ENCODE peak calls at places on chromosomes 16 and 17, in nine cellular contexts. E is cardiac muscle cell, Z is sigmoid colon, S is caudate nucleus, W is ovary, T is left lung, H is A549, N is GM23248, X is K562. M is an unnamed sample.

GRCh38 chr17:16886655-16887322 is 85.1 kb downstream of the TNFRSF13B start:
- DNase-seq in W (no peak), X (no peak), E (no peak), N (peak), Z (no peak), S (no peak), T (no peak), H (no peak), M (peak)

GRCh38 chr17:44095647-44096496 is 25.3 kb downstream of the G6PC3 start:
- DNase-seq in N (peak), W (peak), T (no peak), E (peak), Z (peak), S (peak), X (peak), H (peak), M (no peak)

GRCh38 chr16:73563709-73564108 is 515.8 kb upstream of the ZFHX3 start:
- DNase-seq in Z (no peak), H (no peak), S (no peak), E (no peak), T (no peak), X (no peak), W (no peak), N (no peak), M (no peak)

GRCh38 chr17:64001763-64002529 is 3.8 kb downstream of the PRR29 start:
- DNase-seq in N (no peak), T (peak), Z (peak), H (no peak), W (no peak), X (no peak), E (no peak), S (no peak), M (no peak)

GRCh38 chr16:55372792-55373488 is 48.9 kb downstream of the IRX6 start:
- DNase-seq in X (no peak), N (peak), W (peak), E (no peak), Z (no peak), H (no peak), S (no peak), T (no peak), M (no peak)

GRCh38 chr17:66025551-66025950 is 166.4 kb downstream of the CEP112 start:
- DNase-seq in S (no peak), E (no peak), N (no peak), W (no peak), Z (no peak), H (no peak), T (no peak), X (no peak), M (no peak)

GRCh38 chr16:84687715-84688114 is 12.1 kb upstream of the USP10 start:
- DNase-seq in X (no peak), W (no peak), S (no peak), T (no peak), N (peak), Z (peak), E (no peak), H (no peak), M (no peak)

GRCh38 chr17:77308768-77309726 is 168.3 kb downstream of the SEC14L1 start:
- DNase-seq in W (peak), Z (peak), E (no peak), S (no peak), H (no peak), X (peak), T (no peak), N (peak), M (no peak)

GRCh38 chr17:74643826-74644225 is 20.3 kb upstream of the CD300E start:
- DNase-seq in E (no peak), N (no peak), Z (no peak), S (no peak), H (no peak), X (no peak), W (no peak), T (no peak), M (no peak)

GRCh38 chr17:32498362-32498761 is 11.6 kb downstream of the CDK5R1 start:
- DNase-seq in E (no peak), X (no peak), W (no peak), N (no peak), S (no peak), H (no peak), Z (peak), T (no peak), M (no peak)

GRCh38 chr17:36705651-36706436 is 104.5 kb downstream of the MRM1 start:
- DNase-seq in E (peak), Z (no peak), T (no peak), H (peak), X (peak), S (no peak), W (no peak), N (peak), M (no peak)

GRCh38 chr16:81526199-81526598 is 81.6 kb downstream of the CMIP start:
- DNase-seq in N (peak), T (no peak), X (no peak), H (no peak), E (no peak), S (no peak), W (no peak), Z (no peak), M (no peak)

GRCh38 chr16:84957792-84958191 is 53.5 kb downstream of the ZDHHC7 start:
- DNase-seq in Z (no peak), N (no peak), E (no peak), W (no peak), H (no peak), X (no peak), T (peak), S (no peak), M (no peak)

GRCh38 chr17:15260376-15261062 is 4.6 kb downstream of the PMP22 start:
- DNase-seq in T (peak), W (peak), X (peak), N (peak), S (peak), E (peak), Z (peak), H (peak), M (peak)

GRCh38 chr17:16463341-16464000 is 28.5 kb downstream of the LRRC75A start:
- DNase-seq in T (no peak), S (no peak), Z (no peak), H (no peak), W (no peak), X (no peak), E (peak), N (peak), M (no peak)

GRCh38 chr17:27560668-27561067 is 70.3 kb upstream of the LGALS9 start:
- DNase-seq in S (no peak), E (no peak), N (no peak), X (no peak), T (no peak), W (no peak), H (no peak), Z (no peak), M (no peak)

GRCh38 chr17:29569245-29569950 is 897 bp downstream of the TP53I13 start:
- DNase-seq in X (peak), Z (peak), S (no peak), W (no peak), H (no peak), E (no peak), N (peak), T (peak), M (peak)

GRCh38 chr16:31527617-31528287 is at the start of gene AHSP:
- DNase-seq in S (no peak), Z (no peak), W (no peak), H (no peak), E (no peak), T (no peak), N (no peak), X (peak), M (no peak)

GRCh38 chr17:61474235-61474927 is 22.2 kb downstream of the TBX4 start:
- DNase-seq in S (no peak), X (no peak), T (no peak), Z (no peak), W (no peak), H (no peak), N (peak), E (no peak), M (no peak)

GRCh38 chr16:69190598-69190997 is 3.6 kb downstream of the SNTB2 start:
- DNase-seq in E (no peak), S (no peak), X (no peak), T (no peak), H (no peak), W (no peak), Z (no peak), N (no peak), M (no peak)

GRCh38 chr17:76481091-76481655 is 13.8 kb downstream of the AANAT start:
- DNase-seq in X (no peak), T (no peak), W (peak), N (no peak), S (no peak), Z (peak), H (no peak), E (no peak), M (no peak)

GRCh38 chr16:27405546-27406451 is 3.8 kb downstream of the IL21R start:
- DNase-seq in T (no peak), W (no peak), H (no peak), E (no peak), S (no peak), X (no peak), N (peak), Z (no peak), M (peak)

GRCh38 chr16:66905633-66906539 is 12.8 kb downstream of the CDH16 start:
- DNase-seq in T (no peak), N (no peak), Z (no peak), W (peak), E (peak), X (peak), S (no peak), H (no peak), M (no peak)

GRCh38 chr17:42009170-42009569 is 8.1 kb downstream of the DNAJC7 start:
- DNase-seq in X (no peak), N (peak), E (no peak), W (no peak), Z (no peak), T (no peak), S (peak), H (no peak), M (no peak)

GRCh38 chr17:71613996-71614395 is 506.8 kb upstream of the SOX9 start:
- DNase-seq in Z (no peak), X (no peak), N (no peak), E (no peak), S (no peak), H (no peak), T (no peak), W (no peak), M (no peak)

GRCh38 chr17:16243811-16244567 is 27.0 kb downstream of the PIGL start:
- DNase-seq in Z (no peak), E (no peak), T (no peak), H (no peak), X (peak), N (no peak), W (no peak), S (no peak), M (no peak)

GRCh38 chr17:77318491-77319210 is 177.9 kb downstream of the SEC14L1 start:
- DNase-seq in N (peak), E (no peak), Z (peak), X (peak), S (no peak), W (peak), H (no peak), T (peak), M (no peak)

GRCh38 chr16:64702415-64702814 is 419.4 kb downstream of the CDH11 start:
- DNase-seq in W (no peak), S (no peak), H (no peak), E (no peak), N (no peak), X (no peak), Z (no peak), T (no peak), M (no peak)

GRCh38 chr16:20898938-20899502 is 1.1 kb downstream of the DCUN1D3 start:
- DNase-seq in T (no peak), H (no peak), Z (no peak), X (no peak), S (no peak), E (no peak), W (no peak), N (peak), M (no peak)

GRCh38 chr16:56337131-56337857 is 88.1 kb downstream of the AMFR start:
- DNase-seq in H (no peak), T (peak), E (no peak), X (no peak), W (no peak), S (no peak), N (no peak), Z (no peak), M (no peak)

GRCh38 chr16:80576343-80576912 is 35.6 kb downstream of the DYNLRB2 start:
- DNase-seq in W (no peak), X (no peak), Z (no peak), H (no peak), E (no peak), S (no peak), T (no peak), N (no peak), M (no peak)

GRCh38 chr17:51491416-51491815 is 231.1 kb downstream of the UTP18 start:
- DNase-seq in T (no peak), N (no peak), X (no peak), H (no peak), S (no peak), W (no peak), Z (no peak), E (no peak), M (no peak)

GRCh38 chr16:31487720-31488629 is 5.1 kb downstream of the SLC5A2 start:
- DNase-seq in Z (no peak), N (peak), T (peak), H (peak), E (peak), S (no peak), X (no peak), W (no peak), M (no peak)

GRCh38 chr17:6701719-6702118 is 11.4 kb downstream of the SLC13A5 start:
- DNase-seq in H (peak), W (peak), E (peak), N (peak), X (peak), S (no peak), T (no peak), Z (peak), M (no peak)

GRCh38 chr17:72619976-72620650 is 472.4 kb downstream of the SLC39A11 start:
- DNase-seq in X (no peak), S (no peak), H (no peak), N (no peak), E (no peak), T (no peak), W (no peak), Z (no peak), M (no peak)
- H3K27ac ChIP-seq in X (no peak), S (no peak), H (no peak), N (no peak), E (no peak), T (no peak), W (no peak), Z (no peak), M (no peak)

GRCh38 chr17:78872486-78872885 is 30.5 kb downstream of the CEP295NL start:
- DNase-seq in H (no peak), W (no peak), X (no peak), S (no peak), Z (no peak), T (no peak), E (no peak), N (no peak), M (no peak)

GRCh38 chr17:78873519-78874340 is 29.3 kb downstream of the CEP295NL start:
- DNase-seq in E (no peak), Z (no peak), N (no peak), H (no peak), W (peak), X (no peak), T (no peak), S (peak), M (no peak)

GRCh38 chr17:78875331-78875730 is 27.7 kb downstream of the CEP295NL start:
- DNase-seq in S (no peak), T (no peak), N (no peak), X (no peak), E (no peak), H (no peak), Z (no peak), W (no peak), M (no peak)

GRCh38 chr17:78868391-78868790 is 27.8 kb upstream of the USP36 start:
- DNase-seq in H (no peak), E (no peak), Z (no peak), S (no peak), X (no peak), W (no peak), N (peak), T (no peak), M (no peak)

DNA sequence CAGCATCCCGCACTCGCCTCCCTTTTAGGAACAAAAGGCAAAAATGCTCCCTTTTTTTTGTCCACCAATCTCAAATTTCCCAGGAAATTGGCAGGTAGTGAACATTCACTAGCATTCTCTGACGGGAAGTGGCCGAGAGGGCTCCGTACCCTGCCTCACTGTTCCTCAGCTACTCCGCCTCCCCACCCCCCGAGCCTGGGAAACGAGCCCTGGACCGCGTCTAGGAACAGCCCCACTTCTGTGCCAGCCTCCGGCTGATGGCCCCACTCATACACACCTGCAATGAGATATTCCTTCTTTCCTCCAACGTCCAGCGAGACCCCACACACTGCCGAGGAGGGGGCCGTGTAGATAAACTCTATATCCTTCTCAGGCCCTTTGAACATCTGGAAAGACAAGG is 30.0 kb upstream of the USP36 start:
- DNase-seq in T (no peak), N (no peak), X (no peak), W (no peak), E (no peak), H (no peak), Z (no peak), S (no peak), M (no peak)
- H3K27ac ChIP-seq in T (no peak), N (no peak), X (no peak), W (no peak), E (no peak), H (no peak), Z (no peak), S (no peak), M (no peak)

DNA sequence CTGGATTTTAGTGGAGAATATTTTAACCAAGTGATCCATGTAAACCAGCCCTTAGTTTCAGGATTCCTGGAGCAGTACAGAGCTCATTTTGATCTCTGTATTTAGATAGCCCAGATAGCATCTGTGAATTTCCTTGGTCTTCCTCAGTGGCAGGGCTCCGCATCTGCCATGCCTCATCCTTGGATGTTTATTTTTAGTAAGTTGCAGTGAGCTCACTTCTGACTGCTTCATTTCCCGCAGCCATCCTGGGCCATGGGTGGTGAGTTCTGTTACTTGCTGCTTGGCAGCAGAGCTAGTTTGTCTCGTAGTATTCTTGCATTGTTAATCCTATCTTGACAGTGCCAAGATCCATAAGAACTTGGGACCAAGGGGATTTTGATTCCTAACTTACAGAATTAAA is 33.7 kb downstream of the IST1 start:
- DNase-seq in S (no peak), H (no peak), X (no peak), T (no peak), Z (peak), E (peak), W (no peak), N (peak), M (no peak)
- H3K27ac ChIP-seq in S (no peak), H (no peak), X (no peak), T (peak), Z (peak), E (peak), W (no peak), N (peak), M (peak)

GRCh38 chr17:50220811-50221210 is 19.4 kb upstream of the COL1A1 start:
- DNase-seq in X (no peak), Z (no peak), T (no peak), W (no peak), H (no peak), S (no peak), E (no peak), N (no peak), M (no peak)

GRCh38 chr17:50222922-50223321 is 21.5 kb upstream of the COL1A1 start:
- DNase-seq in S (no peak), H (no peak), X (no peak), T (no peak), N (peak), Z (no peak), W (no peak), E (no peak), M (no peak)

GRCh38 chr17:50219939-50220465 is 18.6 kb upstream of the COL1A1 start:
- DNase-seq in X (no peak), T (no peak), N (peak), E (peak), Z (no peak), S (no peak), W (no peak), H (no peak), M (peak)

GRCh38 chr17:50219345-50219744 is 17.9 kb upstream of the COL1A1 start:
- DNase-seq in N (peak), S (no peak), T (no peak), X (no peak), E (no peak), H (peak), W (no peak), Z (no peak), M (no peak)

DNA sequence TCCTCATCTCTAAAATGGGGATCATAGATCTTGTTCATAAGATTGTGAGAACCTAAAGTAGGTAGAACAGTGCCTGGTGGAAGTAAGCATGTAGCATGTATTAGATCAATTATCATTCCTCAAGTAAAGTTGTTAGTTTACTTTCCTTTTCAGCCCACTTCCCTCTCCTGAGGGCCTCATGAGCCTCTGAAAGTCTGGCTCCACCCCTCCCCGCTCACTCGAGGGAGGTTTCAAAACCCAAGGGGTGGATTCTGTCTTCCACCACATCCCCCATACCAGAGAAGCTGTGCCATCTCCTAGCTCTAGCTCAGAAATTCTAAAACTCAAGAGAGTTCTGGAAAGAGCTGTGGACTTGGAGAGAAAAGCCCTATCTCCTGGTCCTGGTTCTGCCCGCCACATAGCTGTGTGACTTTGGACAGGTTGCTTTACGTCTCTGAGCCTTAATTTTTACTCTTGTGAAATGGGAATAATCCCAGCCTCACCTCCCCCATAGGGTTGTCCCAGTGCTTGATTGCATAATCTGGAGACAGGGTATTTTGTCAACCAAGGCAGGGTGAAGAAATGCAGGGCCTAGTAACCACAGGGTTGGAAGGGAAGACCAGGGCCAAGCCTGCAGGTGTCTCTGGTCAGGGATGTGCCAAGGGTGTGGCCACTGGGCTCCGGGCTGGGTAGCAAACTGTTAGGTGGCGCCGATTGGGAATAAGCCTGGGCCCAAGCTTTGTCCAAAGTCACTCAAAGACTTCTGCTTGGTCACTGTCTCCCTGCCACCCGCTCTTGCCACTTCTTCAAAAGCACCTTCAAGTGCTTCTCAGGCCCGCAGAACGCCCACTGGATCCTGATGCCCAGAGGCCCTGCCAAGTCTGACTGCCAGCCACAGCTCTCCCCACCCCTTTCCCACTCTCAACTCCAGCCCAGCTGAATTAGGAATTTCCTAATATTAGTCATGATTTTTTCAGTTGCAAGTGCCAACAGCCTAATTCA is 20.4 kb upstream of the COL1A1 start:
- DNase-seq in Z (peak), X (no peak), E (no peak), H (no peak), S (no peak), T (peak), W (peak), N (peak), M (peak)
- H3K27ac ChIP-seq in Z (peak), X (no peak), E (no peak), H (no peak), S (no peak), T (peak), W (peak), N (peak), M (peak)

GRCh38 chr17:78762007-78762406 is 20.1 kb downstream of the CYTH1 start:
- DNase-seq in H (no peak), N (peak), E (no peak), W (no peak), T (no peak), S (no peak), X (no peak), Z (no peak), M (no peak)
- H3K27ac ChIP-seq in H (no peak), N (peak), E (no peak), W (no peak), T (peak), S (no peak), X (no peak), Z (no peak), M (no peak)

DNA sequence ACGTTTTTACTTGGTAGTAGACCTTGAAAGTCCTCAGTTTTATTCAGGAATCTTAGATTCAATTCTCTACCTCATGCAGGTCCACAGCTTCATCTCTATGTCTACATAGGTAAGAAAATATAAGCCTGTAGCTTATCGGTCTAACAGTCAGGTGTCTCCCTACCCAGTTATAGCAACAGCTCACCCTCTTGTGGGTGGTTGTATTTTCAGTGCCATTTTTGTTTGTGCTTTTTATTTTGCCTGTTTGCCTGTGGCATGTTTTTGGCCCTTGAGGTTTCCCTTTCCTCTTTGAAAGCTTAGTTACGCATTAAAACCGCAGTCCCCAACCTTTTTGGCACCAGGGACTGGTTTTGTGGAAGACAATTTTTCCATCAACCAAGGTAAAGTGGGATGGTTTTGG is 23.6 kb upstream of the WIPI1 start:
- DNase-seq in T (no peak), S (no peak), H (no peak), N (no peak), E (no peak), X (no peak), Z (no peak), W (no peak), M (no peak)
- H3K27ac ChIP-seq in T (no peak), S (no peak), H (no peak), N (no peak), E (no peak), X (no peak), Z (no peak), W (no peak), M (no peak)

M was measured in coronary artery.